ENCODE peak calls at places on chromosomes 12 and 14, in eight cellular contexts. One of them, this sample, is unnamed.

GRCh38 chr14:20328705-20329104 is 4.4 kb downstream of the CCNB1IP1 start:
- DNase-seq in uterus: no peak
- DNase-seq in kidney glomerular epithelial cell: no peak
- DNase-seq in fibroblast of the conjunctiva: no peak
- DNase-seq in ELF-1: no peak
- DNase-seq in A549: no peak
- DNase-seq in CD8-positive, alpha-beta memory T cell: no peak
- DNase-seq in GM03348: no peak
- DNase-seq in this sample: no peak

GRCh38 chr14:92567173-92567725 is 53.7 kb downstream of the RIN3 start:
- DNase-seq in ELF-1: no peak
- DNase-seq in kidney glomerular epithelial cell: no peak
- DNase-seq in CD8-positive, alpha-beta memory T cell: no peak
- DNase-seq in fibroblast of the conjunctiva: no peak
- DNase-seq in A549: no peak
- DNase-seq in GM03348: no peak
- DNase-seq in uterus: no peak
- DNase-seq in this sample: no peak

GRCh38 chr14:91369628-91370445 is 47.8 kb downstream of the CCDC88C start:
- DNase-seq in CD8-positive, alpha-beta memory T cell: no peak
- DNase-seq in A549: no peak
- DNase-seq in uterus: no peak
- DNase-seq in ELF-1: peak
- DNase-seq in fibroblast of the conjunctiva: no peak
- DNase-seq in GM03348: peak
- DNase-seq in kidney glomerular epithelial cell: no peak
- DNase-seq in this sample: no peak

GRCh38 chr12:2984249-2984648 is 25.1 kb downstream of the TEAD4 start:
- DNase-seq in fibroblast of the conjunctiva: no peak
- DNase-seq in uterus: no peak
- DNase-seq in GM03348: no peak
- DNase-seq in kidney glomerular epithelial cell: no peak
- DNase-seq in ELF-1: no peak
- DNase-seq in A549: no peak
- DNase-seq in CD8-positive, alpha-beta memory T cell: no peak
- DNase-seq in this sample: no peak

GRCh38 chr12:62164036-62164435 is 96.2 kb upstream of the USP15 start:
- DNase-seq in ELF-1: no peak
- DNase-seq in CD8-positive, alpha-beta memory T cell: no peak
- DNase-seq in uterus: no peak
- DNase-seq in fibroblast of the conjunctiva: no peak
- DNase-seq in A549: no peak
- DNase-seq in kidney glomerular epithelial cell: no peak
- DNase-seq in GM03348: no peak
- DNase-seq in this sample: no peak

GRCh38 chr12:79927772-79928474 is 7.0 kb downstream of the PPP1R12A start:
- DNase-seq in fibroblast of the conjunctiva: no peak
- DNase-seq in uterus: no peak
- DNase-seq in ELF-1: no peak
- DNase-seq in kidney glomerular epithelial cell: no peak
- DNase-seq in GM03348: peak
- DNase-seq in A549: no peak
- DNase-seq in CD8-positive, alpha-beta memory T cell: peak
- DNase-seq in this sample: no peak

GRCh38 chr14:73283592-73284379 is 46.5 kb downstream of the PAPLN start:
- DNase-seq in A549: peak
- DNase-seq in fibroblast of the conjunctiva: peak
- DNase-seq in GM03348: no peak
- DNase-seq in ELF-1: peak
- DNase-seq in kidney glomerular epithelial cell: peak
- DNase-seq in uterus: no peak
- DNase-seq in CD8-positive, alpha-beta memory T cell: no peak
- DNase-seq in this sample: no peak

GRCh38 chr12:49923035-49923644 is 19.4 kb upstream of the FAIM2 start:
- DNase-seq in uterus: no peak
- DNase-seq in A549: no peak
- DNase-seq in kidney glomerular epithelial cell: no peak
- DNase-seq in CD8-positive, alpha-beta memory T cell: no peak
- DNase-seq in ELF-1: no peak
- DNase-seq in GM03348: no peak
- DNase-seq in fibroblast of the conjunctiva: no peak
- DNase-seq in this sample: no peak

GRCh38 chr14:95098984-95099599 is 58.2 kb downstream of the DICER1 start:
- DNase-seq in fibroblast of the conjunctiva: peak
- DNase-seq in uterus: peak
- DNase-seq in GM03348: peak
- DNase-seq in A549: peak
- DNase-seq in CD8-positive, alpha-beta memory T cell: peak
- DNase-seq in kidney glomerular epithelial cell: peak
- DNase-seq in ELF-1: peak
- DNase-seq in this sample: no peak

GRCh38 chr12:121647-122046 is 55.1 kb downstream of the IQSEC3 start:
- DNase-seq in A549: no peak
- DNase-seq in fibroblast of the conjunctiva: no peak
- DNase-seq in GM03348: no peak
- DNase-seq in uterus: no peak
- DNase-seq in CD8-positive, alpha-beta memory T cell: no peak
- DNase-seq in kidney glomerular epithelial cell: no peak
- DNase-seq in ELF-1: no peak
- DNase-seq in this sample: no peak

GRCh38 chr12:10749700-10750384 is 26.7 kb upstream of the YBX3 start:
- DNase-seq in uterus: peak
- DNase-seq in fibroblast of the conjunctiva: peak
- DNase-seq in ELF-1: peak
- DNase-seq in kidney glomerular epithelial cell: peak
- DNase-seq in GM03348: peak
- DNase-seq in CD8-positive, alpha-beta memory T cell: peak
- DNase-seq in A549: peak
- DNase-seq in this sample: peak

GRCh38 chr12:48198619-48198973 is 4.5 kb downstream of the OR10AD1 start:
- DNase-seq in ELF-1: no peak
- DNase-seq in CD8-positive, alpha-beta memory T cell: peak
- DNase-seq in fibroblast of the conjunctiva: no peak
- DNase-seq in uterus: peak
- DNase-seq in A549: no peak
- DNase-seq in kidney glomerular epithelial cell: no peak
- DNase-seq in GM03348: peak
- DNase-seq in this sample: no peak

GRCh38 chr12:121209629-121210572 is at the start of gene P2RX4:
- DNase-seq in CD8-positive, alpha-beta memory T cell: peak
- DNase-seq in ELF-1: peak
- DNase-seq in A549: peak
- DNase-seq in GM03348: peak
- DNase-seq in fibroblast of the conjunctiva: peak
- DNase-seq in uterus: peak
- DNase-seq in kidney glomerular epithelial cell: peak
- DNase-seq in this sample: no peak

GRCh38 chr14:88496414-88496813 is 58.4 kb downstream of the PTPN21 start:
- DNase-seq in GM03348: no peak
- DNase-seq in A549: no peak
- DNase-seq in ELF-1: no peak
- DNase-seq in fibroblast of the conjunctiva: no peak
- DNase-seq in kidney glomerular epithelial cell: no peak
- DNase-seq in uterus: no peak
- DNase-seq in CD8-positive, alpha-beta memory T cell: no peak
- DNase-seq in this sample: no peak

GRCh38 chr14:26597136-26598080 is at the start of gene NOVA1:
- DNase-seq in GM03348: peak
- DNase-seq in uterus: peak
- DNase-seq in A549: peak
- DNase-seq in kidney glomerular epithelial cell: peak
- DNase-seq in ELF-1: peak
- DNase-seq in fibroblast of the conjunctiva: no peak
- DNase-seq in CD8-positive, alpha-beta memory T cell: no peak
- DNase-seq in this sample: no peak

GRCh38 chr12:61654698-61655097 is 605.5 kb upstream of the USP15 start:
- DNase-seq in A549: peak
- DNase-seq in kidney glomerular epithelial cell: peak
- DNase-seq in ELF-1: peak
- DNase-seq in CD8-positive, alpha-beta memory T cell: no peak
- DNase-seq in fibroblast of the conjunctiva: no peak
- DNase-seq in uterus: no peak
- DNase-seq in GM03348: no peak
- DNase-seq in this sample: no peak

GRCh38 chr12:130880411-130880885 is 8.6 kb downstream of the RAN start:
- DNase-seq in kidney glomerular epithelial cell: no peak
- DNase-seq in ELF-1: no peak
- DNase-seq in fibroblast of the conjunctiva: no peak
- DNase-seq in GM03348: peak
- DNase-seq in CD8-positive, alpha-beta memory T cell: no peak
- DNase-seq in uterus: no peak
- DNase-seq in A549: no peak
- DNase-seq in this sample: no peak

GRCh38 chr12:22437031-22437806 is 102.7 kb upstream of the ST8SIA1 start:
- DNase-seq in A549: peak
- DNase-seq in ELF-1: peak
- DNase-seq in kidney glomerular epithelial cell: no peak
- DNase-seq in CD8-positive, alpha-beta memory T cell: peak
- DNase-seq in GM03348: no peak
- DNase-seq in uterus: no peak
- DNase-seq in fibroblast of the conjunctiva: no peak
- DNase-seq in this sample: peak

GRCh38 chr12:119412811-119413794 is 78.6 kb downstream of the CCDC60 start:
- DNase-seq in fibroblast of the conjunctiva: peak
- DNase-seq in uterus: peak
- DNase-seq in CD8-positive, alpha-beta memory T cell: no peak
- DNase-seq in ELF-1: peak
- DNase-seq in kidney glomerular epithelial cell: peak
- DNase-seq in A549: peak
- DNase-seq in GM03348: peak
- DNase-seq in this sample: peak

GRCh38 chr14:34009956-34010355 is 59.1 kb upstream of the EGLN3 start:
- DNase-seq in fibroblast of the conjunctiva: no peak
- DNase-seq in GM03348: no peak
- DNase-seq in uterus: no peak
- DNase-seq in ELF-1: no peak
- DNase-seq in kidney glomerular epithelial cell: no peak
- DNase-seq in A549: no peak
- DNase-seq in CD8-positive, alpha-beta memory T cell: no peak
- DNase-seq in this sample: no peak

GRCh38 chr12:724194-724855 is 28.1 kb upstream of the WNK1 start:
- DNase-seq in CD8-positive, alpha-beta memory T cell: no peak
- DNase-seq in uterus: no peak
- DNase-seq in fibroblast of the conjunctiva: no peak
- DNase-seq in GM03348: no peak
- DNase-seq in A549: peak
- DNase-seq in ELF-1: peak
- DNase-seq in kidney glomerular epithelial cell: no peak
- DNase-seq in this sample: no peak

GRCh38 chr12:19482551-19483109 is 43.3 kb downstream of the AEBP2 start:
- DNase-seq in GM03348: no peak
- DNase-seq in fibroblast of the conjunctiva: no peak
- DNase-seq in A549: no peak
- DNase-seq in uterus: no peak
- DNase-seq in CD8-positive, alpha-beta memory T cell: peak
- DNase-seq in kidney glomerular epithelial cell: no peak
- DNase-seq in ELF-1: peak
- DNase-seq in this sample: no peak

GRCh38 chr12:56839489-56840442 is 76.6 kb downstream of the HSD17B6 start:
- DNase-seq in A549: peak
- DNase-seq in uterus: peak
- DNase-seq in kidney glomerular epithelial cell: peak
- DNase-seq in fibroblast of the conjunctiva: peak
- DNase-seq in ELF-1: peak
- DNase-seq in GM03348: peak
- DNase-seq in CD8-positive, alpha-beta memory T cell: no peak
- DNase-seq in this sample: no peak

GRCh38 chr12:1880153-1880845 is 38.2 kb downstream of the CACNA2D4 start:
- DNase-seq in CD8-positive, alpha-beta memory T cell: no peak
- DNase-seq in uterus: no peak
- DNase-seq in A549: no peak
- DNase-seq in GM03348: no peak
- DNase-seq in kidney glomerular epithelial cell: no peak
- DNase-seq in fibroblast of the conjunctiva: no peak
- DNase-seq in ELF-1: no peak
- DNase-seq in this sample: no peak

GRCh38 chr12:100830003-100830795 is 35.6 kb downstream of the ANO4 start:
- DNase-seq in GM03348: no peak
- DNase-seq in kidney glomerular epithelial cell: no peak
- DNase-seq in uterus: no peak
- DNase-seq in fibroblast of the conjunctiva: no peak
- DNase-seq in A549: no peak
- DNase-seq in CD8-positive, alpha-beta memory T cell: no peak
- DNase-seq in ELF-1: no peak
- DNase-seq in this sample: no peak

GRCh38 chr12:88113871-88114270 is 28.0 kb downstream of the CEP290 start:
- DNase-seq in A549: no peak
- DNase-seq in GM03348: peak
- DNase-seq in fibroblast of the conjunctiva: no peak
- DNase-seq in kidney glomerular epithelial cell: no peak
- DNase-seq in CD8-positive, alpha-beta memory T cell: no peak
- DNase-seq in uterus: no peak
- DNase-seq in ELF-1: no peak
- DNase-seq in this sample: no peak

GRCh38 chr14:59829469-59829868 is 41.1 kb downstream of the RTN1 start:
- DNase-seq in fibroblast of the conjunctiva: no peak
- DNase-seq in kidney glomerular epithelial cell: no peak
- DNase-seq in GM03348: no peak
- DNase-seq in CD8-positive, alpha-beta memory T cell: no peak
- DNase-seq in uterus: no peak
- DNase-seq in ELF-1: no peak
- DNase-seq in A549: no peak
- DNase-seq in this sample: no peak

GRCh38 chr12:6187948-6188793 is 12.0 kb upstream of the CD9 start:
- DNase-seq in A549: no peak
- DNase-seq in CD8-positive, alpha-beta memory T cell: no peak
- DNase-seq in GM03348: no peak
- DNase-seq in fibroblast of the conjunctiva: no peak
- DNase-seq in ELF-1: no peak
- DNase-seq in uterus: no peak
- DNase-seq in kidney glomerular epithelial cell: no peak
- DNase-seq in this sample: no peak

GRCh38 chr12:46677749-46678148 is 148.0 kb downstream of the SLC38A4 start:
- DNase-seq in GM03348: no peak
- DNase-seq in kidney glomerular epithelial cell: peak
- DNase-seq in A549: peak
- DNase-seq in CD8-positive, alpha-beta memory T cell: no peak
- DNase-seq in fibroblast of the conjunctiva: peak
- DNase-seq in ELF-1: no peak
- DNase-seq in uterus: no peak
- DNase-seq in this sample: no peak

GRCh38 chr14:104331871-104332605 is 193.7 kb downstream of the KIF26A start:
- DNase-seq in fibroblast of the conjunctiva: no peak
- DNase-seq in GM03348: no peak
- DNase-seq in A549: peak
- DNase-seq in kidney glomerular epithelial cell: no peak
- DNase-seq in CD8-positive, alpha-beta memory T cell: no peak
- DNase-seq in ELF-1: no peak
- DNase-seq in uterus: no peak
- DNase-seq in this sample: no peak

GRCh38 chr12:94187351-94187750 is 39.0 kb downstream of the PLXNC1 start:
- DNase-seq in ELF-1: no peak
- DNase-seq in CD8-positive, alpha-beta memory T cell: no peak
- DNase-seq in fibroblast of the conjunctiva: no peak
- DNase-seq in A549: no peak
- DNase-seq in kidney glomerular epithelial cell: no peak
- DNase-seq in uterus: no peak
- DNase-seq in GM03348: peak
- DNase-seq in this sample: no peak

GRCh38 chr14:90522585-90523191 is 125.9 kb downstream of the CALM1 start:
- DNase-seq in fibroblast of the conjunctiva: no peak
- DNase-seq in A549: no peak
- DNase-seq in kidney glomerular epithelial cell: peak
- DNase-seq in uterus: peak
- DNase-seq in GM03348: no peak
- DNase-seq in CD8-positive, alpha-beta memory T cell: no peak
- DNase-seq in ELF-1: no peak
- DNase-seq in this sample: no peak

GRCh38 chr14:55482936-55483605 is 42.7 kb upstream of the TBPL2 start:
- DNase-seq in uterus: no peak
- DNase-seq in CD8-positive, alpha-beta memory T cell: no peak
- DNase-seq in fibroblast of the conjunctiva: no peak
- DNase-seq in kidney glomerular epithelial cell: peak
- DNase-seq in GM03348: no peak
- DNase-seq in A549: no peak
- DNase-seq in ELF-1: no peak
- DNase-seq in this sample: no peak

GRCh38 chr14:93906341-93907329 is 20.5 kb upstream of the FAM181A start:
- DNase-seq in A549: peak
- DNase-seq in GM03348: peak
- DNase-seq in CD8-positive, alpha-beta memory T cell: peak
- DNase-seq in kidney glomerular epithelial cell: peak
- DNase-seq in fibroblast of the conjunctiva: peak
- DNase-seq in uterus: peak
- DNase-seq in ELF-1: peak
- DNase-seq in this sample: peak

This sample was measured in retinal pigment epithelial cell.